ENCODE peak calls at places on chromosomes 13 and 19, in seven cellular contexts. B, S, J, X, V, D and Q are unnamed samples. For H3K9me3 and H3K4me1, the result is how much of the 10 kb centered on the place peaks cover.

GRCh38 chr19:51389143-51389542 is 1.2 kb downstream of the C19orf84 start:
- DNase-seq in B (no peak), S (no peak), J (no peak), X (no peak), V (no peak), D (no peak), Q (no peak)

GRCh38 chr19:10852098-10852800 is 4.0 kb downstream of the C19orf38 start:
- DNase-seq in B (no peak), S (no peak), J (no peak), X (no peak), V (no peak), D (no peak), Q (no peak)

GRCh38 chr13:39516140-39516539 is 86.9 kb downstream of the LHFPL6 start:
- DNase-seq in B (no peak), S (no peak), J (no peak), X (no peak), V (no peak), D (no peak), Q (no peak)

GRCh38 chr19:2602391-2603181 is 99.9 kb downstream of the GNG7 start:
- DNase-seq in B (peak), S (peak), J (no peak), X (peak), V (peak), D (peak), Q (peak)

GRCh38 chr19:46381746-46382345 is 31.5 kb downstream of the CCDC8 start:
- DNase-seq in B (peak), S (no peak), J (no peak), X (no peak), V (no peak), D (no peak), Q (no peak)

GRCh38 chr19:16626796-16627193 is 1.2 kb downstream of the MED26 start:
- DNase-seq in B (no peak), S (no peak), J (no peak), X (no peak), V (no peak), D (no peak), Q (no peak)

GRCh38 chr19:42006569-42006968 is 12.5 kb upstream of the ATP1A3 start:
- DNase-seq in B (no peak), S (no peak), J (no peak), X (no peak), V (no peak), D (no peak), Q (no peak)

GRCh38 chr13:51105046-51105445 is 6.0 kb downstream of the C13orf42 start:
- DNase-seq in B (no peak), S (no peak), J (no peak), X (no peak), V (no peak), D (no peak), Q (no peak)

GRCh38 chr13:76822691-76823267 is 63.4 kb downstream of the KCTD12 start:
- DNase-seq in B (no peak), S (no peak), J (peak), X (no peak), V (no peak), D (no peak), Q (no peak)

GRCh38 chr13:49472186-49472585 is 23.6 kb upstream of the PHF11 start:
- DNase-seq in B (no peak), S (no peak), J (no peak), X (no peak), V (no peak), D (no peak), Q (no peak)

GRCh38 chr13:49481788-49482187 is 14.0 kb upstream of the PHF11 start:
- DNase-seq in B (no peak), S (no peak), J (no peak), X (no peak), V (no peak), D (no peak), Q (no peak)

GRCh38 chr13:49476529-49476928 is 19.2 kb upstream of the PHF11 start:
- DNase-seq in B (no peak), S (no peak), J (no peak), X (no peak), V (no peak), D (no peak), Q (no peak)
- H3K9me3 ChIP-seq in B (under half), S (under half), J (under half), X (under half), V (under half), D (under half), Q (under half)

GRCh38 chr13:26785845-26786630 is 25.5 kb upstream of the GPR12 start:
- DNase-seq in B (no peak), S (peak), J (peak), X (peak), V (peak), D (no peak), Q (no peak)
- H3K4me3 ChIP-seq in B (no peak), S (no peak), J (peak), X (no peak), V (peak), D (peak), Q (no peak)

GRCh38 chr19:39140594-39140993 is 15.0 kb downstream of the PAK4 start:
- DNase-seq in B (no peak), S (no peak), J (no peak), X (no peak), V (no peak), D (no peak), Q (no peak)
- H3K4me1 ChIP-seq in B (under half), S (under half), J (under half), X (under half), V (under half), D (under half), Q (under half)

GRCh38 chr19:8245869-8246835 is 37.0 kb downstream of the CERS4 start:
- DNase-seq in B (no peak), S (no peak), J (no peak), X (no peak), V (no peak), D (no peak), Q (no peak)

GRCh38 chr19:8250596-8250995 is 41.4 kb downstream of the CERS4 start:
- DNase-seq in B (no peak), S (no peak), J (no peak), X (no peak), V (no peak), D (no peak), Q (no peak)

GRCh38 chr19:8244442-8244841 is 35.3 kb downstream of the CERS4 start:
- DNase-seq in B (no peak), S (no peak), J (no peak), X (no peak), V (no peak), D (no peak), Q (no peak)

GRCh38 chr19:8251025-8251472 is 41.9 kb downstream of the CERS4 start:
- DNase-seq in B (peak), S (peak), J (no peak), X (peak), V (peak), D (peak), Q (peak)

DNA sequence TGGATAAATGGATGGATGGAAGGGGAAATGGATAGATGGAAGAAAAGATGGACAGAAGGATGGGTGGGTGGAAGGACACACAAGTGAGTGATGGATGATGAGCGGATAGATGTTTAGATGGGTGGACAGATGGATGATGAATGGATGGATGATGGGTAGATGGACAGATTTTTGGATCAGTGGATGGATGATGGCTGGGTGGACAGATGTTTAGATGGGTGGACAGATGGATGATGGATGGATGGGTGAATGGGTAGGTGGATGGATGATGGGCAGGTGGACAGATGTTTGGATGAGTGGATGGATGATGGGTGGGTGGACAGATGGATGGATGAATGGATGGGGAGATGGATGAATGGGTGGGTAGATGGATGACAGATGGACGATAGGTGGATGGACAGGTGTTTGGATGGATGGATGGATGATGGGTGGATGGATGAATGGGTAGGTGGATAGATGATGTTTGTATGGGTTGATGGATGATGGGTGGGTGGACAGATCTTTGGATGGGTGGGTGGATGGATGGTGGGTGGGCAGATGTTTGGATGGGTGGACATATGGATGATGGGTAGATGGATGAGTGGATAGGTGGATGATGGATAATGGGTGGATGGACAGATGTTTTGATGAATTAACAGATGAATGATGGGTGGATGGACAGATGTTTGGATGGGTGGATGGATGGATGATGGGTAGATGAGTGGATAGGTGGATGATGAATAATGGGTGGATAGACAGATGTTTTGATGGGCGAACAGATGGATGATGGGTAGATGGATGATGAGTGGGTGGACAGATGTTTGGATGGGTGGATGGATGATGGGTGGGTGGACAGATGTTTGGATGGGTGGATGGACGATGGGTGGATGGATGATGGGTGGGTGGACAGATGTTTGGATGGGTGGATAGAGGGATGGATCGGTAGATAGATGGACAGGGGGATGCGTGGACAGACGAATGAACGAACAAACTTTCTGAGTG is 39.5 kb downstream of the CERS4 start:
- DNase-seq in B (no peak), S (no peak), J (no peak), X (no peak), V (no peak), D (no peak), Q (no peak)
- H3K9me3 ChIP-seq in B (under half), S (under half), J (under half), X (under half), V (under half), D (under half), Q (under half)

GRCh38 chr19:33520844-33521479 is 629 bp downstream of the PEPD start:
- DNase-seq in B (no peak), S (no peak), J (no peak), X (no peak), V (no peak), D (no peak), Q (peak)

GRCh38 chr19:33518541-33518940 is 3.0 kb downstream of the PEPD start:
- DNase-seq in B (no peak), S (no peak), J (no peak), X (no peak), V (no peak), D (no peak), Q (no peak)

GRCh38 chr19:33519416-33519815 is 2.2 kb downstream of the PEPD start:
- DNase-seq in B (no peak), S (no peak), J (no peak), X (no peak), V (no peak), D (no peak), Q (no peak)

GRCh38 chr19:33521480-33522370 is at the start of gene PEPD:
- DNase-seq in B (peak), S (peak), J (peak), X (peak), V (peak), D (peak), Q (peak)

GRCh38 chr19:33520048-33520643 is 1.4 kb downstream of the PEPD start:
- DNase-seq in B (no peak), S (no peak), J (no peak), X (no peak), V (no peak), D (no peak), Q (no peak)
- H3K4me3 ChIP-seq in B (no peak), S (no peak), J (peak), X (no peak), V (no peak), D (no peak), Q (no peak)

GRCh38 chr13:23672616-23673015 is 102.4 kb downstream of the TNFRSF19 start:
- DNase-seq in B (no peak), S (no peak), J (no peak), X (no peak), V (no peak), D (no peak), Q (no peak)
- H3K4me1 ChIP-seq in B (under half), S (under half), J (under half), X (under half), V (under half), D (under half), Q (under half)

GRCh38 chr13:32622827-32623226 is 36.6 kb downstream of the PDS5B start:
- DNase-seq in B (no peak), S (no peak), J (no peak), X (no peak), V (no peak), D (no peak), Q (no peak)

GRCh38 chr13:32617112-32617511 is 30.9 kb downstream of the PDS5B start:
- DNase-seq in B (no peak), S (no peak), J (no peak), X (no peak), V (no peak), D (no peak), Q (no peak)
- H3K9me3 ChIP-seq in B (under half), S (under half), J (half or more), X (under half), V (under half), D (under half), Q (under half)